ENCODE peak calls at places on chromosome 15, in six cellular contexts. One of them, this sample, is unnamed.
A peak's percentile ranks its signal among the peaks of the same experiment; 100 is the strongest.

GRCh38 chr15:25883860-25884259 is 20.7 kb upstream of the ATP10A start:
- DNase-seq in GM03348: peak; percentile 85
- DNase-seq in naive thymus-derived CD8-positive, alpha-beta T cell: no peak
- DNase-seq in head of caudate nucleus: no peak
- DNase-seq in HAP-1: no peak
- DNase-seq in ELF-1: no peak
- DNase-seq in this sample: no peak

GRCh38 chr15:42499888-42500609 is 4.6 kb downstream of the SNAP23 start:
- DNase-seq in ELF-1: peak; percentile 6
- DNase-seq in HAP-1: peak; percentile 31
- DNase-seq in naive thymus-derived CD8-positive, alpha-beta T cell: no peak
- DNase-seq in head of caudate nucleus: no peak
- DNase-seq in GM03348: no peak
- DNase-seq in this sample: no peak

GRCh38 chr15:43954181-43954621 is 127.4 kb downstream of the WDR76 start:
- DNase-seq in head of caudate nucleus: no peak
- DNase-seq in GM03348: no peak
- DNase-seq in HAP-1: no peak
- DNase-seq in naive thymus-derived CD8-positive, alpha-beta T cell: no peak
- DNase-seq in ELF-1: no peak
- DNase-seq in this sample: no peak

GRCh38 chr15:53759333-53759975 is at the start of gene WDR72:
- DNase-seq in ELF-1: peak; percentile 46
- DNase-seq in GM03348: peak; percentile 3
- DNase-seq in HAP-1: peak; percentile 10
- DNase-seq in naive thymus-derived CD8-positive, alpha-beta T cell: no peak
- DNase-seq in head of caudate nucleus: no peak
- DNase-seq in this sample: no peak

GRCh38 chr15:83284563-83285283 is at the start of gene BNC1:
- DNase-seq in naive thymus-derived CD8-positive, alpha-beta T cell: no peak
- DNase-seq in head of caudate nucleus: no peak
- DNase-seq in HAP-1: no peak
- DNase-seq in ELF-1: peak; percentile 57
- DNase-seq in GM03348: peak; percentile 74
- DNase-seq in this sample: no peak

GRCh38 chr15:91849749-91850161 is 3.8 kb upstream of the SLCO3A1 start:
- DNase-seq in GM03348: peak; percentile 77
- DNase-seq in HAP-1: no peak
- DNase-seq in naive thymus-derived CD8-positive, alpha-beta T cell: no peak
- DNase-seq in ELF-1: no peak
- DNase-seq in head of caudate nucleus: no peak
- DNase-seq in this sample: peak; percentile 81

GRCh38 chr15:91133511-91133910 is 33.5 kb downstream of the SV2B start:
- DNase-seq in HAP-1: no peak
- DNase-seq in GM03348: no peak
- DNase-seq in ELF-1: no peak
- DNase-seq in naive thymus-derived CD8-positive, alpha-beta T cell: no peak
- DNase-seq in head of caudate nucleus: no peak
- DNase-seq in this sample: no peak

GRCh38 chr15:78362716-78363426 is 22.7 kb downstream of the CRABP1 start:
- DNase-seq in HAP-1: peak; percentile 4
- DNase-seq in head of caudate nucleus: no peak
- DNase-seq in naive thymus-derived CD8-positive, alpha-beta T cell: no peak
- DNase-seq in ELF-1: no peak
- DNase-seq in GM03348: no peak
- DNase-seq in this sample: no peak

GRCh38 chr15:81924667-81925183 is 121.1 kb downstream of the MEX3B start:
- DNase-seq in head of caudate nucleus: no peak
- DNase-seq in ELF-1: no peak
- DNase-seq in GM03348: no peak
- DNase-seq in naive thymus-derived CD8-positive, alpha-beta T cell: no peak
- DNase-seq in HAP-1: no peak
- DNase-seq in this sample: no peak

GRCh38 chr15:41424809-41425208 is 7.9 kb downstream of the RTF1 start:
- DNase-seq in GM03348: no peak
- DNase-seq in naive thymus-derived CD8-positive, alpha-beta T cell: no peak
- DNase-seq in head of caudate nucleus: no peak
- DNase-seq in HAP-1: no peak
- DNase-seq in ELF-1: peak; percentile 48
- DNase-seq in this sample: no peak

GRCh38 chr15:51758645-51759044 is 7.2 kb downstream of the TMOD2 start:
- DNase-seq in head of caudate nucleus: no peak
- DNase-seq in naive thymus-derived CD8-positive, alpha-beta T cell: no peak
- DNase-seq in ELF-1: no peak
- DNase-seq in GM03348: peak; percentile 57
- DNase-seq in HAP-1: no peak
- DNase-seq in this sample: no peak

GRCh38 chr15:78243491-78243941 is 9.2 kb upstream of the ACSBG1 start:
- DNase-seq in GM03348: no peak
- DNase-seq in ELF-1: peak; percentile 76
- DNase-seq in HAP-1: peak; percentile 60
- DNase-seq in naive thymus-derived CD8-positive, alpha-beta T cell: no peak
- DNase-seq in head of caudate nucleus: no peak
- DNase-seq in this sample: no peak

GRCh38 chr15:51312132-51312531 is 26.3 kb downstream of the CYP19A1 start:
- DNase-seq in HAP-1: no peak
- DNase-seq in naive thymus-derived CD8-positive, alpha-beta T cell: no peak
- DNase-seq in head of caudate nucleus: no peak
- DNase-seq in GM03348: no peak
- DNase-seq in ELF-1: no peak
- DNase-seq in this sample: no peak

GRCh38 chr15:50181983-50182232 is at the start of gene SLC27A2:
- DNase-seq in head of caudate nucleus: no peak
- DNase-seq in naive thymus-derived CD8-positive, alpha-beta T cell: peak; percentile 18
- DNase-seq in HAP-1: peak; percentile 69
- DNase-seq in GM03348: no peak
- DNase-seq in ELF-1: peak; percentile 60
- DNase-seq in this sample: no peak

GRCh38 chr15:57873564-57874209 is 167.2 kb downstream of the POLR2M start:
- DNase-seq in GM03348: peak; percentile 34
- DNase-seq in naive thymus-derived CD8-positive, alpha-beta T cell: no peak
- DNase-seq in HAP-1: peak; percentile 15
- DNase-seq in ELF-1: no peak
- DNase-seq in head of caudate nucleus: no peak
- DNase-seq in this sample: no peak

GRCh38 chr15:98666841-98667240 is 18.5 kb downstream of the IGF1R start:
- DNase-seq in head of caudate nucleus: no peak
- DNase-seq in GM03348: no peak
- DNase-seq in ELF-1: no peak
- DNase-seq in HAP-1: no peak
- DNase-seq in naive thymus-derived CD8-positive, alpha-beta T cell: no peak
- DNase-seq in this sample: no peak

GRCh38 chr15:60255390-60255789 is 142.4 kb downstream of the ANXA2 start:
- DNase-seq in ELF-1: no peak
- DNase-seq in head of caudate nucleus: no peak
- DNase-seq in naive thymus-derived CD8-positive, alpha-beta T cell: no peak
- DNase-seq in HAP-1: no peak
- DNase-seq in GM03348: no peak
- DNase-seq in this sample: no peak

GRCh38 chr15:95990833-95991232 is 339.7 kb upstream of the NR2F2 start:
- DNase-seq in ELF-1: no peak
- DNase-seq in head of caudate nucleus: no peak
- DNase-seq in naive thymus-derived CD8-positive, alpha-beta T cell: no peak
- DNase-seq in GM03348: peak; percentile 4
- DNase-seq in HAP-1: no peak
- DNase-seq in this sample: no peak

GRCh38 chr15:46344906-46345305 is 710.1 kb downstream of the SQOR start:
- DNase-seq in ELF-1: no peak
- DNase-seq in GM03348: no peak
- DNase-seq in naive thymus-derived CD8-positive, alpha-beta T cell: no peak
- DNase-seq in head of caudate nucleus: no peak
- DNase-seq in HAP-1: no peak
- DNase-seq in this sample: no peak

GRCh38 chr15:36177590-36178281 is 401.7 kb upstream of the CDIN1 start:
- DNase-seq in GM03348: no peak
- DNase-seq in HAP-1: no peak
- DNase-seq in naive thymus-derived CD8-positive, alpha-beta T cell: no peak
- DNase-seq in ELF-1: no peak
- DNase-seq in head of caudate nucleus: no peak
- DNase-seq in this sample: no peak

GRCh38 chr15:94107652-94108051 is 123.7 kb upstream of the MCTP2 start:
- DNase-seq in GM03348: no peak
- DNase-seq in HAP-1: no peak
- DNase-seq in head of caudate nucleus: no peak
- DNase-seq in ELF-1: no peak
- DNase-seq in naive thymus-derived CD8-positive, alpha-beta T cell: no peak
- DNase-seq in this sample: no peak

GRCh38 chr15:82849556-82850241 is 40.3 kb downstream of the WHAMM start:
- DNase-seq in ELF-1: peak; percentile 97
- DNase-seq in HAP-1: peak; percentile 93
- DNase-seq in head of caudate nucleus: peak; percentile 35
- DNase-seq in naive thymus-derived CD8-positive, alpha-beta T cell: peak; percentile 36
- DNase-seq in GM03348: peak; percentile 89
- DNase-seq in this sample: peak; percentile 94

GRCh38 chr15:80849308-80849707 is 70.1 kb downstream of the CEMIP start:
- DNase-seq in GM03348: peak; percentile 91
- DNase-seq in HAP-1: no peak
- DNase-seq in ELF-1: no peak
- DNase-seq in naive thymus-derived CD8-positive, alpha-beta T cell: no peak
- DNase-seq in head of caudate nucleus: no peak
- DNase-seq in this sample: no peak

GRCh38 chr15:101269479-101270223 is 7.6 kb downstream of the SELENOS start:
- DNase-seq in head of caudate nucleus: no peak
- DNase-seq in GM03348: peak; percentile 19
- DNase-seq in HAP-1: peak; percentile 46
- DNase-seq in naive thymus-derived CD8-positive, alpha-beta T cell: no peak
- DNase-seq in ELF-1: peak; percentile 32
- DNase-seq in this sample: no peak

GRCh38 chr15:23648920-23649515 is 1.4 kb upstream of the MAGEL2 start:
- DNase-seq in GM03348: peak; percentile 32
- DNase-seq in HAP-1: peak; percentile 47
- DNase-seq in naive thymus-derived CD8-positive, alpha-beta T cell: peak; percentile 8
- DNase-seq in head of caudate nucleus: no peak
- DNase-seq in ELF-1: no peak
- DNase-seq in this sample: peak; percentile 82

GRCh38 chr15:45161666-45162065 is 26.1 kb downstream of the SHF start:
- DNase-seq in naive thymus-derived CD8-positive, alpha-beta T cell: no peak
- DNase-seq in ELF-1: no peak
- DNase-seq in head of caudate nucleus: no peak
- DNase-seq in GM03348: no peak
- DNase-seq in HAP-1: no peak
- DNase-seq in this sample: no peak

GRCh38 chr15:39587910-39588530 is 7.1 kb downstream of the THBS1 start:
- DNase-seq in head of caudate nucleus: no peak
- DNase-seq in ELF-1: no peak
- DNase-seq in naive thymus-derived CD8-positive, alpha-beta T cell: no peak
- DNase-seq in HAP-1: no peak
- DNase-seq in GM03348: no peak
- DNase-seq in this sample: no peak

GRCh38 chr15:39770748-39771689 is 11.6 kb downstream of the FSIP1 start:
- DNase-seq in HAP-1: no peak
- DNase-seq in naive thymus-derived CD8-positive, alpha-beta T cell: no peak
- DNase-seq in head of caudate nucleus: no peak
- DNase-seq in ELF-1: no peak
- DNase-seq in GM03348: peak; percentile 85
- DNase-seq in this sample: no peak

GRCh38 chr15:64105113-64105704 is 9.4 kb downstream of the SNX1 start:
- DNase-seq in naive thymus-derived CD8-positive, alpha-beta T cell: no peak
- DNase-seq in HAP-1: no peak
- DNase-seq in GM03348: peak; percentile 61
- DNase-seq in ELF-1: no peak
- DNase-seq in head of caudate nucleus: no peak
- DNase-seq in this sample: no peak

GRCh38 chr15:51771773-51772172 is 20.4 kb downstream of the TMOD2 start:
- DNase-seq in head of caudate nucleus: no peak
- DNase-seq in ELF-1: no peak
- DNase-seq in naive thymus-derived CD8-positive, alpha-beta T cell: no peak
- DNase-seq in GM03348: no peak
- DNase-seq in HAP-1: no peak
- DNase-seq in this sample: no peak

GRCh38 chr15:42495361-42496212 is at the start of gene SNAP23:
- DNase-seq in GM03348: peak; percentile 97
- DNase-seq in head of caudate nucleus: peak; percentile 90
- DNase-seq in HAP-1: peak; percentile 92
- DNase-seq in naive thymus-derived CD8-positive, alpha-beta T cell: peak; percentile 79
- DNase-seq in ELF-1: peak; percentile 95
- DNase-seq in this sample: peak; percentile 94